ENCODE peak calls at places on chromosomes 6 and 20, in five cellular contexts. I is activated T-cell treated with anti-CD3 and anti-CD28 coated beads for 1 hour, F is sciatic nerve, M is iris pigment epithelial cell, N is fibroblast of mammary gland. O is an unnamed sample.

GRCh38 chr6:28693033-28693750 is 167.5 kb downstream of the GPX5 start:
- DNase-seq in F (no peak), M (peak), I (no peak), N (peak), O (no peak)

GRCh38 chr6:17962436-17963031 is 24.9 kb downstream of the KIF13A start:
- DNase-seq in N (peak), I (no peak), F (no peak), M (peak), O (peak)

GRCh38 chr6:30647802-30648460 is 998 bp downstream of the C6orf136 start:
- DNase-seq in I (peak), N (no peak), F (peak), M (no peak), O (peak)

GRCh38 chr6:16676376-16676775 is 84.9 kb downstream of the ATXN1 start:
- DNase-seq in N (no peak), F (no peak), M (no peak), I (no peak), O (no peak)

GRCh38 chr6:137465378-137466009 is 28.7 kb downstream of the OLIG3 start:
- DNase-seq in N (no peak), M (no peak), I (no peak), F (no peak), O (no peak)

GRCh38 chr6:158769696-158770446 is 49.3 kb downstream of the EZR start:
- DNase-seq in F (no peak), N (no peak), I (no peak), M (no peak), O (no peak)

GRCh38 chr6:130372786-130373185 is 7.0 kb downstream of the TMEM200A start:
- DNase-seq in F (no peak), N (no peak), I (no peak), M (no peak), O (peak)

GRCh38 chr20:46402236-46402886 is 4.1 kb downstream of the ELMO2 start:
- DNase-seq in M (no peak), I (no peak), F (no peak), N (peak), O (peak)

GRCh38 chr20:58906894-58907293 is 54.4 kb downstream of the GNAS start:
- DNase-seq in M (peak), F (no peak), I (no peak), N (peak), O (peak)

GRCh38 chr6:47180633-47181032 is 129.1 kb downstream of the TNFRSF21 start:
- DNase-seq in F (no peak), M (peak), N (peak), I (no peak), O (peak)

GRCh38 chr20:2301164-2301622 is 5.4 kb downstream of the TGM3 start:
- DNase-seq in N (peak), F (peak), I (no peak), M (peak), O (peak)

GRCh38 chr20:59669451-59669850 is 65.1 kb downstream of the PHACTR3 start:
- DNase-seq in F (no peak), I (no peak), N (no peak), M (no peak), O (no peak)

GRCh38 chr20:64271636-64272035 is 16.1 kb downstream of the PCMTD2 start:
- DNase-seq in M (no peak), F (no peak), I (no peak), N (no peak), O (no peak)

GRCh38 chr20:58144071-58144470 is 84.4 kb downstream of the ANKRD60 start:
- DNase-seq in N (no peak), M (no peak), I (no peak), F (peak), O (no peak)

GRCh38 chr20:24477831-24478547 is 8.6 kb downstream of the SYNDIG1 start:
- DNase-seq in N (no peak), M (no peak), F (peak), I (no peak), O (no peak)

GRCh38 chr6:141467881-141468280 is 664.8 kb upstream of the GJE1 start:
- DNase-seq in N (no peak), I (no peak), M (peak), F (no peak), O (no peak)

GRCh38 chr6:89050697-89051096 is 29.9 kb upstream of the PNRC1 start:
- DNase-seq in I (no peak), F (no peak), N (no peak), M (no peak), O (no peak)

GRCh38 chr6:161694995-161695394 is 421.1 kb upstream of the AGPAT4 start:
- DNase-seq in N (peak), I (no peak), M (peak), F (no peak), O (peak)

GRCh38 chr20:17681741-17682102 is 320 bp downstream of the RRBP1 start:
- DNase-seq in M (no peak), I (no peak), N (no peak), F (no peak), O (peak)

GRCh38 chr6:35906499-35906846 is 14.4 kb downstream of the SRPK1 start:
- DNase-seq in I (no peak), N (no peak), M (peak), F (no peak), O (peak)

GRCh38 chr6:31907158-31907813 is 5.4 kb upstream of the ZBTB12 start:
- DNase-seq in N (peak), F (no peak), M (peak), I (no peak), O (peak)

GRCh38 chr20:21971436-21971835 is 266.0 kb downstream of the PAX1 start:
- DNase-seq in I (no peak), N (no peak), M (no peak), F (no peak), O (no peak)

GRCh38 chr6:153702671-153703070 is 336.4 kb upstream of the OPRM1 start:
- DNase-seq in I (no peak), F (no peak), N (peak), M (no peak), O (peak)

GRCh38 chr6:170132561-170132991 is 158.3 kb downstream of the DLL1 start:
- DNase-seq in I (no peak), N (no peak), M (no peak), F (peak), O (no peak)

GRCh38 chr20:3258429-3258828 is 19.4 kb upstream of the SLC4A11 start:
- DNase-seq in M (no peak), F (no peak), N (no peak), I (no peak), O (no peak)

GRCh38 chr20:45095753-45096371 is 5.1 kb downstream of the KCNS1 start:
- DNase-seq in M (peak), I (peak), F (peak), N (peak), O (peak)

GRCh38 chr6:15955484-15955883 is 173.4 kb upstream of the MYLIP start:
- DNase-seq in M (no peak), I (no peak), F (no peak), N (no peak), O (no peak)

GRCh38 chr6:36608788-36609563 is 14.8 kb downstream of the SRSF3 start:
- DNase-seq in F (peak), N (no peak), I (no peak), M (no peak), O (no peak)

GRCh38 chr20:46229478-46229877 is 78.8 kb downstream of the CDH22 start:
- DNase-seq in N (no peak), M (no peak), I (no peak), F (no peak), O (no peak)

GRCh38 chr20:57128051-57128757 is 138.2 kb downstream of the BMP7 start:
- DNase-seq in I (no peak), N (no peak), F (no peak), M (no peak), O (no peak)